ENCODE peak calls at places on chromosomes 7 and 10, in six cellular contexts. One of them, this sample, is unnamed.
A peak's percentile ranks its signal among the peaks of the same experiment; 100 is the strongest.

GRCh38 chr7:85185355-85186082 is 1.3 kb downstream of the SEMA3D start:
- DNase-seq in iPS DF 6.9: no peak
- DNase-seq in GF-D8: no peak
- DNase-seq in RWPE2: peak; percentile 54
- DNase-seq in HS-5: no peak
- DNase-seq in activated CD4-positive, alpha-beta memory T cell treated with anti-CD3 and anti-CD28 coated beads, Interleukin-2, amount 10 ng/mL, durations not matched to agents 7 days and 5 days: no peak
- DNase-seq in this sample: peak; percentile 67

GRCh38 chr10:50431791-50432190 is 180.5 kb upstream of the ASAH2 start:
- DNase-seq in iPS DF 6.9: no peak
- DNase-seq in GF-D8: no peak
- DNase-seq in RWPE2: no peak
- DNase-seq in HS-5: no peak
- DNase-seq in activated CD4-positive, alpha-beta memory T cell treated with anti-CD3 and anti-CD28 coated beads, Interleukin-2, amount 10 ng/mL, durations not matched to agents 7 days and 5 days: peak; percentile 25
- DNase-seq in this sample: no peak

GRCh38 chr7:27162930-27163775 is 2.2 kb downstream of the HOXA9 start:
- DNase-seq in iPS DF 6.9: no peak
- DNase-seq in GF-D8: no peak
- DNase-seq in RWPE2: no peak
- DNase-seq in HS-5: no peak
- DNase-seq in activated CD4-positive, alpha-beta memory T cell treated with anti-CD3 and anti-CD28 coated beads, Interleukin-2, amount 10 ng/mL, durations not matched to agents 7 days and 5 days: no peak
- DNase-seq in this sample: peak; percentile 15

GRCh38 chr7:133319842-133320241 is 67.0 kb downstream of the EXOC4 start:
- DNase-seq in iPS DF 6.9: no peak
- DNase-seq in GF-D8: no peak
- DNase-seq in RWPE2: no peak
- DNase-seq in HS-5: no peak
- DNase-seq in activated CD4-positive, alpha-beta memory T cell treated with anti-CD3 and anti-CD28 coated beads, Interleukin-2, amount 10 ng/mL, durations not matched to agents 7 days and 5 days: no peak
- DNase-seq in this sample: no peak

GRCh38 chr7:104040666-104041065 is 51.2 kb upstream of the RELN start:
- DNase-seq in iPS DF 6.9: no peak
- DNase-seq in GF-D8: no peak
- DNase-seq in RWPE2: no peak
- DNase-seq in HS-5: no peak
- DNase-seq in activated CD4-positive, alpha-beta memory T cell treated with anti-CD3 and anti-CD28 coated beads, Interleukin-2, amount 10 ng/mL, durations not matched to agents 7 days and 5 days: no peak
- DNase-seq in this sample: no peak

GRCh38 chr7:668139-668871 is 58.2 kb upstream of the DNAAF5 start:
- DNase-seq in iPS DF 6.9: no peak
- DNase-seq in GF-D8: no peak
- DNase-seq in RWPE2: peak; percentile 28
- DNase-seq in HS-5: no peak
- DNase-seq in activated CD4-positive, alpha-beta memory T cell treated with anti-CD3 and anti-CD28 coated beads, Interleukin-2, amount 10 ng/mL, durations not matched to agents 7 days and 5 days: no peak
- DNase-seq in this sample: no peak

GRCh38 chr10:95257849-95258248 is 33.0 kb downstream of the PDLIM1 start:
- DNase-seq in iPS DF 6.9: no peak
- DNase-seq in GF-D8: no peak
- DNase-seq in RWPE2: no peak
- DNase-seq in HS-5: no peak
- DNase-seq in activated CD4-positive, alpha-beta memory T cell treated with anti-CD3 and anti-CD28 coated beads, Interleukin-2, amount 10 ng/mL, durations not matched to agents 7 days and 5 days: no peak
- DNase-seq in this sample: no peak

GRCh38 chr10:46550795-46551700 is 5.4 kb downstream of the GPRIN2 start:
- DNase-seq in iPS DF 6.9: no peak
- DNase-seq in GF-D8: no peak
- DNase-seq in RWPE2: peak; percentile 63
- DNase-seq in HS-5: no peak
- DNase-seq in activated CD4-positive, alpha-beta memory T cell treated with anti-CD3 and anti-CD28 coated beads, Interleukin-2, amount 10 ng/mL, durations not matched to agents 7 days and 5 days: peak; percentile 15
- DNase-seq in this sample: no peak

GRCh38 chr7:36971515-36972139 is 247.3 kb upstream of the AOAH start:
- DNase-seq in iPS DF 6.9: no peak
- DNase-seq in GF-D8: no peak
- DNase-seq in RWPE2: no peak
- DNase-seq in HS-5: no peak
- DNase-seq in activated CD4-positive, alpha-beta memory T cell treated with anti-CD3 and anti-CD28 coated beads, Interleukin-2, amount 10 ng/mL, durations not matched to agents 7 days and 5 days: no peak
- DNase-seq in this sample: no peak

GRCh38 chr7:105267244-105267643 is 121.5 kb downstream of the SRPK2 start:
- DNase-seq in iPS DF 6.9: no peak
- DNase-seq in GF-D8: no peak
- DNase-seq in RWPE2: no peak
- DNase-seq in HS-5: no peak
- DNase-seq in activated CD4-positive, alpha-beta memory T cell treated with anti-CD3 and anti-CD28 coated beads, Interleukin-2, amount 10 ng/mL, durations not matched to agents 7 days and 5 days: no peak
- DNase-seq in this sample: no peak

GRCh38 chr7:24752073-24752800 is 5.0 kb downstream of the GSDME start:
- DNase-seq in iPS DF 6.9: no peak
- DNase-seq in GF-D8: no peak
- DNase-seq in RWPE2: no peak
- DNase-seq in HS-5: no peak
- DNase-seq in activated CD4-positive, alpha-beta memory T cell treated with anti-CD3 and anti-CD28 coated beads, Interleukin-2, amount 10 ng/mL, durations not matched to agents 7 days and 5 days: no peak
- DNase-seq in this sample: no peak

GRCh38 chr10:30029890-30030261 is 29.5 kb downstream of the JCAD start:
- DNase-seq in iPS DF 6.9: no peak
- DNase-seq in GF-D8: no peak
- DNase-seq in RWPE2: no peak
- DNase-seq in HS-5: no peak
- DNase-seq in activated CD4-positive, alpha-beta memory T cell treated with anti-CD3 and anti-CD28 coated beads, Interleukin-2, amount 10 ng/mL, durations not matched to agents 7 days and 5 days: no peak
- DNase-seq in this sample: no peak

GRCh38 chr10:14742815-14743214 is 31.9 kb downstream of the FAM107B start:
- DNase-seq in iPS DF 6.9: no peak
- DNase-seq in GF-D8: no peak
- DNase-seq in RWPE2: no peak
- DNase-seq in HS-5: no peak
- DNase-seq in activated CD4-positive, alpha-beta memory T cell treated with anti-CD3 and anti-CD28 coated beads, Interleukin-2, amount 10 ng/mL, durations not matched to agents 7 days and 5 days: no peak
- DNase-seq in this sample: peak; percentile 80

GRCh38 chr10:93059975-93060886 is at the start of gene CYP26C1:
- DNase-seq in iPS DF 6.9: no peak
- DNase-seq in GF-D8: no peak
- DNase-seq in RWPE2: no peak
- DNase-seq in HS-5: no peak
- DNase-seq in activated CD4-positive, alpha-beta memory T cell treated with anti-CD3 and anti-CD28 coated beads, Interleukin-2, amount 10 ng/mL, durations not matched to agents 7 days and 5 days: no peak
- DNase-seq in this sample: no peak

GRCh38 chr7:36084485-36085091 is 68.5 kb upstream of the EEPD1 start:
- DNase-seq in iPS DF 6.9: peak; percentile 37
- DNase-seq in GF-D8: no peak
- DNase-seq in RWPE2: no peak
- DNase-seq in HS-5: no peak
- DNase-seq in activated CD4-positive, alpha-beta memory T cell treated with anti-CD3 and anti-CD28 coated beads, Interleukin-2, amount 10 ng/mL, durations not matched to agents 7 days and 5 days: no peak
- DNase-seq in this sample: no peak

GRCh38 chr7:88115258-88116195 is 104.3 kb downstream of the SRI start:
- DNase-seq in iPS DF 6.9: no peak
- DNase-seq in GF-D8: no peak
- DNase-seq in RWPE2: no peak
- DNase-seq in HS-5: no peak
- DNase-seq in activated CD4-positive, alpha-beta memory T cell treated with anti-CD3 and anti-CD28 coated beads, Interleukin-2, amount 10 ng/mL, durations not matched to agents 7 days and 5 days: no peak
- DNase-seq in this sample: peak; percentile 9

GRCh38 chr7:151897951-151898686 is 21.2 kb upstream of the PRKAG2 start:
- DNase-seq in iPS DF 6.9: no peak
- DNase-seq in GF-D8: no peak
- DNase-seq in RWPE2: no peak
- DNase-seq in HS-5: no peak
- DNase-seq in activated CD4-positive, alpha-beta memory T cell treated with anti-CD3 and anti-CD28 coated beads, Interleukin-2, amount 10 ng/mL, durations not matched to agents 7 days and 5 days: no peak
- DNase-seq in this sample: no peak

GRCh38 chr10:59561397-59562121 is 148.1 kb downstream of the SLC16A9 start:
- DNase-seq in iPS DF 6.9: no peak
- DNase-seq in GF-D8: no peak
- DNase-seq in RWPE2: no peak
- DNase-seq in HS-5: peak; percentile 73
- DNase-seq in activated CD4-positive, alpha-beta memory T cell treated with anti-CD3 and anti-CD28 coated beads, Interleukin-2, amount 10 ng/mL, durations not matched to agents 7 days and 5 days: no peak
- DNase-seq in this sample: no peak

GRCh38 chr7:108824840-108825540 is 255.3 kb downstream of the DNAJB9 start:
- DNase-seq in iPS DF 6.9: no peak
- DNase-seq in GF-D8: no peak
- DNase-seq in RWPE2: no peak
- DNase-seq in HS-5: no peak
- DNase-seq in activated CD4-positive, alpha-beta memory T cell treated with anti-CD3 and anti-CD28 coated beads, Interleukin-2, amount 10 ng/mL, durations not matched to agents 7 days and 5 days: no peak
- DNase-seq in this sample: no peak

GRCh38 chr7:68309806-68310205 is 1288.5 kb upstream of the AUTS2 start:
- DNase-seq in iPS DF 6.9: no peak
- DNase-seq in GF-D8: no peak
- DNase-seq in RWPE2: no peak
- DNase-seq in HS-5: no peak
- DNase-seq in activated CD4-positive, alpha-beta memory T cell treated with anti-CD3 and anti-CD28 coated beads, Interleukin-2, amount 10 ng/mL, durations not matched to agents 7 days and 5 days: no peak
- DNase-seq in this sample: no peak

GRCh38 chr10:79436066-79436849 is 9.2 kb downstream of the ZCCHC24 start:
- DNase-seq in iPS DF 6.9: no peak
- DNase-seq in GF-D8: no peak
- DNase-seq in RWPE2: no peak
- DNase-seq in HS-5: no peak
- DNase-seq in activated CD4-positive, alpha-beta memory T cell treated with anti-CD3 and anti-CD28 coated beads, Interleukin-2, amount 10 ng/mL, durations not matched to agents 7 days and 5 days: no peak
- DNase-seq in this sample: no peak

GRCh38 chr10:71899665-71900412 is 48.8 kb upstream of the PSAP start:
- DNase-seq in iPS DF 6.9: no peak
- DNase-seq in GF-D8: no peak
- DNase-seq in RWPE2: no peak
- DNase-seq in HS-5: no peak
- DNase-seq in activated CD4-positive, alpha-beta memory T cell treated with anti-CD3 and anti-CD28 coated beads, Interleukin-2, amount 10 ng/mL, durations not matched to agents 7 days and 5 days: no peak
- DNase-seq in this sample: no peak

GRCh38 chr10:103663802-103664201 is 170.3 kb downstream of the NEURL1 start:
- DNase-seq in iPS DF 6.9: no peak
- DNase-seq in GF-D8: no peak
- DNase-seq in RWPE2: no peak
- DNase-seq in HS-5: no peak
- DNase-seq in activated CD4-positive, alpha-beta memory T cell treated with anti-CD3 and anti-CD28 coated beads, Interleukin-2, amount 10 ng/mL, durations not matched to agents 7 days and 5 days: no peak
- DNase-seq in this sample: no peak

GRCh38 chr10:96017227-96017687 is 26.1 kb upstream of the CCNJ start:
- DNase-seq in iPS DF 6.9: peak; percentile 27
- DNase-seq in GF-D8: peak; percentile 28
- DNase-seq in RWPE2: no peak
- DNase-seq in HS-5: peak; percentile 19
- DNase-seq in activated CD4-positive, alpha-beta memory T cell treated with anti-CD3 and anti-CD28 coated beads, Interleukin-2, amount 10 ng/mL, durations not matched to agents 7 days and 5 days: peak; percentile 32
- DNase-seq in this sample: peak; percentile 60

GRCh38 chr10:1475095-1475583 is 262.2 kb downstream of the ADARB2 start:
- DNase-seq in iPS DF 6.9: no peak
- DNase-seq in GF-D8: no peak
- DNase-seq in RWPE2: no peak
- DNase-seq in HS-5: no peak
- DNase-seq in activated CD4-positive, alpha-beta memory T cell treated with anti-CD3 and anti-CD28 coated beads, Interleukin-2, amount 10 ng/mL, durations not matched to agents 7 days and 5 days: no peak
- DNase-seq in this sample: no peak

GRCh38 chr10:127081946-127082345 is 114.4 kb downstream of the INSYN2A start:
- DNase-seq in iPS DF 6.9: no peak
- DNase-seq in GF-D8: no peak
- DNase-seq in RWPE2: no peak
- DNase-seq in HS-5: no peak
- DNase-seq in activated CD4-positive, alpha-beta memory T cell treated with anti-CD3 and anti-CD28 coated beads, Interleukin-2, amount 10 ng/mL, durations not matched to agents 7 days and 5 days: no peak
- DNase-seq in this sample: peak; percentile 25

GRCh38 chr7:107680478-107680877 is 19.9 kb downstream of the SLC26A4 start:
- DNase-seq in iPS DF 6.9: no peak
- DNase-seq in GF-D8: no peak
- DNase-seq in RWPE2: no peak
- DNase-seq in HS-5: no peak
- DNase-seq in activated CD4-positive, alpha-beta memory T cell treated with anti-CD3 and anti-CD28 coated beads, Interleukin-2, amount 10 ng/mL, durations not matched to agents 7 days and 5 days: no peak
- DNase-seq in this sample: peak; percentile 13

GRCh38 chr10:97131041-97131659 is 54.6 kb downstream of the SLIT1 start:
- DNase-seq in iPS DF 6.9: no peak
- DNase-seq in GF-D8: no peak
- DNase-seq in RWPE2: no peak
- DNase-seq in HS-5: no peak
- DNase-seq in activated CD4-positive, alpha-beta memory T cell treated with anti-CD3 and anti-CD28 coated beads, Interleukin-2, amount 10 ng/mL, durations not matched to agents 7 days and 5 days: no peak
- DNase-seq in this sample: no peak

GRCh38 chr10:7192831-7193348 is 217.9 kb downstream of the SFMBT2 start:
- DNase-seq in iPS DF 6.9: no peak
- DNase-seq in GF-D8: no peak
- DNase-seq in RWPE2: no peak
- DNase-seq in HS-5: no peak
- DNase-seq in activated CD4-positive, alpha-beta memory T cell treated with anti-CD3 and anti-CD28 coated beads, Interleukin-2, amount 10 ng/mL, durations not matched to agents 7 days and 5 days: peak; percentile 64
- DNase-seq in this sample: no peak

GRCh38 chr10:50635286-50635685 is 11.5 kb upstream of the SGMS1 start:
- DNase-seq in iPS DF 6.9: no peak
- DNase-seq in GF-D8: no peak
- DNase-seq in RWPE2: no peak
- DNase-seq in HS-5: peak; percentile 76
- DNase-seq in activated CD4-positive, alpha-beta memory T cell treated with anti-CD3 and anti-CD28 coated beads, Interleukin-2, amount 10 ng/mL, durations not matched to agents 7 days and 5 days: no peak
- DNase-seq in this sample: no peak

GRCh38 chr7:27108390-27109127 is 6.1 kb upstream of the HOXA2 start:
- DNase-seq in iPS DF 6.9: no peak
- DNase-seq in GF-D8: no peak
- DNase-seq in RWPE2: no peak
- DNase-seq in HS-5: no peak
- DNase-seq in activated CD4-positive, alpha-beta memory T cell treated with anti-CD3 and anti-CD28 coated beads, Interleukin-2, amount 10 ng/mL, durations not matched to agents 7 days and 5 days: no peak
- DNase-seq in this sample: no peak

GRCh38 chr7:100449190-100449795 is 13.0 kb upstream of the PPP1R35 start:
- DNase-seq in iPS DF 6.9: no peak
- DNase-seq in GF-D8: no peak
- DNase-seq in RWPE2: no peak
- DNase-seq in HS-5: no peak
- DNase-seq in activated CD4-positive, alpha-beta memory T cell treated with anti-CD3 and anti-CD28 coated beads, Interleukin-2, amount 10 ng/mL, durations not matched to agents 7 days and 5 days: no peak
- DNase-seq in this sample: no peak

GRCh38 chr7:100380180-100380579 is 6.9 kb downstream of the PILRA start:
- DNase-seq in iPS DF 6.9: no peak
- DNase-seq in GF-D8: no peak
- DNase-seq in RWPE2: no peak
- DNase-seq in HS-5: no peak
- DNase-seq in activated CD4-positive, alpha-beta memory T cell treated with anti-CD3 and anti-CD28 coated beads, Interleukin-2, amount 10 ng/mL, durations not matched to agents 7 days and 5 days: no peak
- DNase-seq in this sample: no peak

GRCh38 chr7:150450491-150450992 is at the start of gene GIMAP8:
- DNase-seq in iPS DF 6.9: no peak
- DNase-seq in GF-D8: peak; percentile 43
- DNase-seq in RWPE2: no peak
- DNase-seq in HS-5: no peak
- DNase-seq in activated CD4-positive, alpha-beta memory T cell treated with anti-CD3 and anti-CD28 coated beads, Interleukin-2, amount 10 ng/mL, durations not matched to agents 7 days and 5 days: peak; percentile 71
- DNase-seq in this sample: peak; percentile 61

GRCh38 chr7:78587443-78588044 is 789.0 kb downstream of the PHTF2 start:
- DNase-seq in iPS DF 6.9: no peak
- DNase-seq in GF-D8: no peak
- DNase-seq in RWPE2: no peak
- DNase-seq in HS-5: no peak
- DNase-seq in activated CD4-positive, alpha-beta memory T cell treated with anti-CD3 and anti-CD28 coated beads, Interleukin-2, amount 10 ng/mL, durations not matched to agents 7 days and 5 days: no peak
- DNase-seq in this sample: peak; percentile 10

GRCh38 chr7:71925663-71926062 is 486.5 kb downstream of the CALN1 start:
- DNase-seq in iPS DF 6.9: peak; percentile 68
- DNase-seq in GF-D8: no peak
- DNase-seq in RWPE2: no peak
- DNase-seq in HS-5: no peak
- DNase-seq in activated CD4-positive, alpha-beta memory T cell treated with anti-CD3 and anti-CD28 coated beads, Interleukin-2, amount 10 ng/mL, durations not matched to agents 7 days and 5 days: no peak
- DNase-seq in this sample: peak; percentile 78

GRCh38 chr10:92593553-92594046 is 670 bp downstream of the KIF11 start:
- DNase-seq in iPS DF 6.9: no peak
- DNase-seq in GF-D8: no peak
- DNase-seq in RWPE2: no peak
- DNase-seq in HS-5: no peak
- DNase-seq in activated CD4-positive, alpha-beta memory T cell treated with anti-CD3 and anti-CD28 coated beads, Interleukin-2, amount 10 ng/mL, durations not matched to agents 7 days and 5 days: no peak
- DNase-seq in this sample: peak; percentile 23

GRCh38 chr7:137480824-137481365 is 137.4 kb upstream of the PTN start:
- DNase-seq in iPS DF 6.9: no peak
- DNase-seq in GF-D8: no peak
- DNase-seq in RWPE2: no peak
- DNase-seq in HS-5: no peak
- DNase-seq in activated CD4-positive, alpha-beta memory T cell treated with anti-CD3 and anti-CD28 coated beads, Interleukin-2, amount 10 ng/mL, durations not matched to agents 7 days and 5 days: no peak
- DNase-seq in this sample: no peak

GRCh38 chr7:43138710-43139601 is 26.5 kb downstream of the HECW1 start:
- DNase-seq in iPS DF 6.9: no peak
- DNase-seq in GF-D8: no peak
- DNase-seq in RWPE2: no peak
- DNase-seq in HS-5: no peak
- DNase-seq in activated CD4-positive, alpha-beta memory T cell treated with anti-CD3 and anti-CD28 coated beads, Interleukin-2, amount 10 ng/mL, durations not matched to agents 7 days and 5 days: no peak
- DNase-seq in this sample: no peak